ENCODE peak calls at places on chromosomes 2 and 18, in ten cellular contexts. Y is GM23248, V is SK-N-SH, I is K562, D is astrocyte, T is HCT116, S is neuronal stem cell, O is fibroblast of lung, N is neural progenitor cell, X is GM12878. J is an unnamed sample.
A peak's percentile ranks its signal among the peaks of the same experiment; 100 is the strongest.

GRCh38 chr2:213932-214693 is 49.7 kb downstream of the SH3YL1 start:
- DNase-seq in X (no peak), Y (peak; percentile 8), S (no peak), I (no peak), D (no peak), V (peak; percentile 50), N (no peak), O (no peak), T (no peak), J (no peak)

GRCh38 chr2:101625387-101625786 is 72.1 kb upstream of the MAP4K4 start:
- DNase-seq in O (no peak), N (no peak), I (no peak), S (no peak), V (no peak), X (no peak), Y (peak; percentile 14), T (no peak), D (no peak), J (no peak)

GRCh38 chr2:134334542-134335353 is 80.9 kb downstream of the MGAT5 start:
- DNase-seq in T (no peak), I (no peak), D (no peak), X (no peak), S (no peak), N (no peak), V (peak; percentile 16), O (no peak), Y (no peak), J (no peak)

GRCh38 chr18:78528437-78529228 is 451.0 kb upstream of the SALL3 start:
- DNase-seq in D (no peak), V (no peak), S (no peak), T (no peak), Y (no peak), O (no peak), X (no peak), I (no peak), N (peak; percentile 18), J (no peak)

GRCh38 chr2:105617631-105618350 is 126.9 kb upstream of the NCK2 start:
- DNase-seq in V (no peak), N (peak; percentile 20), T (no peak), S (no peak), Y (no peak), X (no peak), I (peak; percentile 34), O (no peak), D (no peak), J (no peak)

GRCh38 chr2:200604571-200605255 is 18.9 kb downstream of the AOX1 start:
- DNase-seq in X (no peak), N (no peak), I (no peak), V (no peak), T (no peak), S (no peak), D (peak; percentile 57), O (peak; percentile 44), Y (peak; percentile 19), J (no peak)

GRCh38 chr2:200218645-200219044 is 87.8 kb upstream of the SPATS2L start:
- DNase-seq in V (no peak), T (no peak), I (no peak), X (no peak), O (no peak), S (no peak), D (no peak), Y (no peak), N (no peak), J (no peak)

GRCh38 chr18:3869848-3870247 is 419.9 kb downstream of the TGIF1 start:
- DNase-seq in I (peak; percentile 49), V (peak; percentile 26), S (peak; percentile 37), O (peak; percentile 86), X (no peak), T (peak; percentile 40), N (peak; percentile 62), D (peak; percentile 35), Y (peak; percentile 76), J (peak; percentile 56)

GRCh38 chr18:34809697-34810096 is 99.6 kb downstream of the DTNA start:
- DNase-seq in T (peak; percentile 50), N (peak; percentile 56), O (peak; percentile 63), X (no peak), D (no peak), S (no peak), Y (peak; percentile 79), V (peak; percentile 6), I (peak; percentile 13), J (no peak)

GRCh38 chr2:196170681-196171247 is 614 bp downstream of the STK17B start:
- DNase-seq in N (peak; percentile 29), O (peak; percentile 78), S (peak; percentile 17), V (no peak), X (no peak), Y (peak; percentile 74), T (no peak), I (no peak), D (peak; percentile 46), J (peak; percentile 63)

GRCh38 chr2:26561918-26562810 is 79.0 kb downstream of the CIB4 start:
- DNase-seq in O (peak; percentile 10), S (no peak), Y (peak; percentile 64), T (peak; percentile 45), N (no peak), D (peak; percentile 2), V (peak; percentile 99), X (no peak), I (peak; percentile 49), J (no peak)

GRCh38 chr2:181308731-181309130 is 148.5 kb upstream of the ITGA4 start:
- DNase-seq in N (no peak), V (no peak), X (no peak), D (no peak), S (no peak), O (no peak), I (no peak), Y (no peak), T (no peak), J (no peak)

GRCh38 chr2:91442246-91442905 is 2750.9 kb downstream of the RPIA start:
- DNase-seq in Y (peak; percentile 34), T (no peak), N (peak; percentile 2), S (no peak), V (peak; percentile 46), X (no peak), I (peak; percentile 26), O (no peak), D (no peak), J (no peak)

GRCh38 chr2:207163815-207164747 is 1.7 kb downstream of the KLF7 start:
- DNase-seq in X (no peak), N (peak; percentile 36), Y (peak; percentile 63), O (peak; percentile 58), S (no peak), I (no peak), T (no peak), V (no peak), D (peak; percentile 44), J (no peak)

DNA sequence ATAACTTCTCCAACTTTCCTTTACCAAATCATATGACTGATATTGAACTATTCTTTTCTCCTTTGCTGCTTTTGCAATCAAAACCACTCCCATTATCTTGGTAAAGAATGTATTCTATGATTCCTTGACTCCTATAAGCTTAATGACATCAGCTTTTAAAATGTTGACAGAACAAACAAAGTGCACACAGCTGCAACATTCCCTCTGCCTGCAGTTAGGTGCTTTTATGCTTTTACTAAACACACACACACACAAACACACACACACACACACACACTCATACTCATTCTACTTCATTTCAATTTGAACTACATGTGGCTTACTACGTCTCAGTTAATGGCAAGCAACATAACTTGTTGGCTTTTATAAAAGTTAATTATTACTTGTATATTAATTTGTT is 946.6 kb downstream of the DPP10 start:
- DNase-seq in N (no peak), V (no peak), X (no peak), S (no peak), Y (no peak), T (no peak), D (no peak), O (no peak), I (no peak), J (no peak)
- H3K9me3 ChIP-seq in N (no peaks in the 10 kb centered on the region), V (no peaks in the 10 kb centered on the region), X (no peaks in the 10 kb centered on the region), S (no peaks in the 10 kb centered on the region), Y (no peaks in the 10 kb centered on the region), T (peaks cover 25% of the 10 kb centered on the region), D (peaks cover 2% of the 10 kb centered on the region), O (no peaks in the 10 kb centered on the region), I (no peaks in the 10 kb centered on the region), J (no peaks in the 10 kb centered on the region)

GRCh38 chr2:3472966-3473365 is 46.4 kb downstream of the ADI1 start:
- DNase-seq in D (no peak), X (no peak), Y (no peak), O (no peak), S (no peak), I (no peak), N (no peak), V (no peak), T (no peak), J (no peak)
- H2AFZ ChIP-seq in D (no peak overlapping the region), X (no peak overlapping the region), Y (no peak overlapping the region), O (no peak overlapping the region), S (no peak overlapping the region), I (no peak overlapping the region), N (no peak overlapping the region), V (no peak overlapping the region), T (no peak overlapping the region), J (no peak overlapping the region)

GRCh38 chr2:224520064-224520463 is 65.1 kb downstream of the CUL3 start:
- DNase-seq in Y (peak; percentile 76), I (no peak), N (no peak), T (no peak), X (peak; percentile 86), D (peak; percentile 79), S (no peak), V (no peak), O (peak; percentile 91), J (peak; percentile 33)
- H3K9me3 ChIP-seq in Y (no peaks in the 10 kb centered on the region), I (no peaks in the 10 kb centered on the region), N (no peaks in the 10 kb centered on the region), T (no peaks in the 10 kb centered on the region), X (no peaks in the 10 kb centered on the region), D (no peaks in the 10 kb centered on the region), S (no peaks in the 10 kb centered on the region), V (no peaks in the 10 kb centered on the region), O (no peaks in the 10 kb centered on the region), J (no peaks in the 10 kb centered on the region)

GRCh38 chr18:50870138-50870845 is 8.6 kb upstream of the ME2 start:
- DNase-seq in V (no peak), O (peak; percentile 46), D (peak; percentile 74), T (peak; percentile 83), Y (peak; percentile 89), N (no peak), I (no peak), X (no peak), S (no peak), J (no peak)

GRCh38 chr18:50869150-50869549 is 9.8 kb upstream of the ME2 start:
- DNase-seq in O (no peak), Y (no peak), I (no peak), T (no peak), X (no peak), V (no peak), S (no peak), D (no peak), N (no peak), J (no peak)

GRCh38 chr18:50862401-50862800 is 16.5 kb upstream of the ME2 start:
- DNase-seq in X (no peak), S (no peak), Y (no peak), O (no peak), I (no peak), N (no peak), V (no peak), T (no peak), D (no peak), J (peak; percentile 3)

GRCh38 chr18:50863840-50864239 is 15.1 kb upstream of the ME2 start:
- DNase-seq in D (no peak), S (no peak), Y (no peak), N (no peak), V (no peak), X (no peak), O (no peak), I (no peak), T (no peak), J (no peak)

DNA sequence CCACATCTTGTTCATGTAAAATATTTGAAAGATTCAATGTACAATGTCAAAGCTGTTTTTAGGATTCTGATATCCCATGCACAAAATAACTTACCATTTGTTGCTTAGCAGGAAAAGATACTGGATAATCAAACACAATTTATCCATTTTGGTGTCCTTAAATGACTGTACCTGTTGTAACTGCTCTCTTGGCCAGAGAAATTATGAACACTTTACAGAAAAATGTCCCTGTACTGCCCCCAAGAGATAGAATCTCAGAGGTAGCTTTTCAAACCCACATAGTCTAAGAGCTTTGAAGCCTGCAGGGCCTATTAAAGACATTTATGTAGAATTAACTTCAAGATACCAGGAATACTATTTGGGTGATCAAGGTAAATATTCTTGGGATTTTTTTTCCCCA is 12.2 kb upstream of the ME2 start:
- DNase-seq in V (no peak), D (no peak), I (no peak), N (no peak), O (peak; percentile 33), X (no peak), Y (peak; percentile 34), T (no peak), S (no peak), J (peak; percentile 38)
- H2AFZ ChIP-seq in V (no peak overlapping the region), D (no peak overlapping the region), I (no peak overlapping the region), N (no peak overlapping the region), O (no peak overlapping the region), X (no peak overlapping the region), Y (no peak overlapping the region), T (no peak overlapping the region), S (no peak overlapping the region), J (peak overlapping the region; percentile 2)